ENCODE peak calls at places on chromosome 11, in six cellular contexts. A is right lobe of liver; V is GM10248; Z is HFFc6; O is NCI-H1417; N is activated CD4-positive, CD25-positive, alpha-beta regulatory T cell treated with anti-CD3 and anti-CD28 coated beads, Interleukin-2, amount 50 U/mL, for 72 hours. T is an unnamed sample.

GRCh38 chr11:105639527-105639926 is 29.7 kb downstream of the GRIA4 start:
- DNase-seq in A (no peak), O (no peak), N (no peak), Z (no peak), V (no peak), T (no peak)

GRCh38 chr11:6586434-6587359 is 16.7 kb downstream of the RRP8 start:
- DNase-seq in Z (no peak), N (no peak), V (no peak), A (no peak), O (no peak), T (peak)

GRCh38 chr11:38448284-38448683 is 1850.2 kb upstream of the RAG2 start:
- DNase-seq in O (no peak), N (no peak), V (no peak), A (peak), Z (no peak), T (no peak)

GRCh38 chr11:71240061-71240690 is 12.2 kb downstream of the SHANK2 start:
- DNase-seq in O (no peak), A (peak), Z (no peak), V (no peak), N (no peak), T (no peak)

GRCh38 chr11:126138636-126139540 is 72.6 kb downstream of the RPUSD4 start:
- DNase-seq in A (no peak), Z (no peak), V (no peak), N (no peak), O (no peak), T (no peak)

GRCh38 chr11:106461839-106462545 is 384.5 kb downstream of the AASDHPPT start:
- DNase-seq in O (no peak), N (no peak), A (no peak), V (no peak), Z (peak), T (no peak)

GRCh38 chr11:83097671-83098070 is 26.0 kb upstream of the RAB30 start:
- DNase-seq in A (no peak), O (no peak), Z (no peak), V (no peak), N (no peak), T (no peak)

GRCh38 chr11:118343981-118344521 is at the start of gene CD3G:
- DNase-seq in Z (no peak), V (no peak), O (no peak), N (peak), A (no peak), T (no peak)

GRCh38 chr11:72358461-72359405 is 75.6 kb downstream of the CLPB start:
- DNase-seq in O (peak), Z (no peak), N (no peak), A (no peak), V (no peak), T (no peak)

GRCh38 chr11:44388828-44389645 is 79.1 kb upstream of the ALX4 start:
- DNase-seq in V (no peak), A (no peak), O (no peak), N (no peak), Z (no peak), T (no peak)